ENCODE peak calls at places on chromosomes 16 and 17, in seven cellular contexts. One of them, this sample, is unnamed.

GRCh38 chr17:57313276-57313835 is 57.0 kb downstream of the MSI2 start:
- DNase-seq in activated T-cell treated with anti-CD3 and anti-CD28 coated beads, Interleukin-2, amount 50 U/mL, for 72 hours: no peak
- DNase-seq in HEK293T: no peak
- DNase-seq in NCI-H345: peak
- DNase-seq in heart left ventricle: no peak
- DNase-seq in NCI-H774: peak
- DNase-seq in SK-N-SH: no peak
- DNase-seq in this sample: no peak

GRCh38 chr16:81505011-81505660 is 60.5 kb downstream of the CMIP start:
- DNase-seq in activated T-cell treated with anti-CD3 and anti-CD28 coated beads, Interleukin-2, amount 50 U/mL, for 72 hours: no peak
- DNase-seq in HEK293T: peak
- DNase-seq in heart left ventricle: no peak
- DNase-seq in NCI-H345: no peak
- DNase-seq in NCI-H774: no peak
- DNase-seq in SK-N-SH: peak
- DNase-seq in this sample: no peak

GRCh38 chr17:14048169-14048568 is 21.1 kb upstream of the COX10 start:
- DNase-seq in activated T-cell treated with anti-CD3 and anti-CD28 coated beads, Interleukin-2, amount 50 U/mL, for 72 hours: no peak
- DNase-seq in heart left ventricle: no peak
- DNase-seq in NCI-H774: no peak
- DNase-seq in NCI-H345: no peak
- DNase-seq in HEK293T: peak
- DNase-seq in SK-N-SH: peak
- DNase-seq in this sample: no peak

GRCh38 chr17:62778990-62779681 is 29.0 kb downstream of the MARCHF10 start:
- DNase-seq in activated T-cell treated with anti-CD3 and anti-CD28 coated beads, Interleukin-2, amount 50 U/mL, for 72 hours: no peak
- DNase-seq in heart left ventricle: no peak
- DNase-seq in SK-N-SH: peak
- DNase-seq in NCI-H774: peak
- DNase-seq in HEK293T: no peak
- DNase-seq in NCI-H345: peak
- DNase-seq in this sample: peak

GRCh38 chr17:2176484-2177175 is 121.7 kb downstream of the HIC1 start:
- DNase-seq in SK-N-SH: no peak
- DNase-seq in heart left ventricle: peak
- DNase-seq in activated T-cell treated with anti-CD3 and anti-CD28 coated beads, Interleukin-2, amount 50 U/mL, for 72 hours: no peak
- DNase-seq in NCI-H345: no peak
- DNase-seq in HEK293T: no peak
- DNase-seq in NCI-H774: no peak
- DNase-seq in this sample: no peak

GRCh38 chr17:37187262-37187661 is 188.5 kb upstream of the C17orf78 start:
- DNase-seq in heart left ventricle: no peak
- DNase-seq in NCI-H774: no peak
- DNase-seq in HEK293T: no peak
- DNase-seq in activated T-cell treated with anti-CD3 and anti-CD28 coated beads, Interleukin-2, amount 50 U/mL, for 72 hours: no peak
- DNase-seq in NCI-H345: no peak
- DNase-seq in SK-N-SH: no peak
- DNase-seq in this sample: no peak

GRCh38 chr17:69344939-69345338 is 18.0 kb upstream of the ABCA5 start:
- DNase-seq in activated T-cell treated with anti-CD3 and anti-CD28 coated beads, Interleukin-2, amount 50 U/mL, for 72 hours: no peak
- DNase-seq in NCI-H345: no peak
- DNase-seq in NCI-H774: no peak
- DNase-seq in heart left ventricle: no peak
- DNase-seq in SK-N-SH: no peak
- DNase-seq in HEK293T: no peak
- DNase-seq in this sample: no peak

GRCh38 chr17:81162491-81162890 is 2.8 kb upstream of the PVALEF start:
- DNase-seq in NCI-H774: no peak
- DNase-seq in heart left ventricle: no peak
- DNase-seq in activated T-cell treated with anti-CD3 and anti-CD28 coated beads, Interleukin-2, amount 50 U/mL, for 72 hours: no peak
- DNase-seq in SK-N-SH: no peak
- DNase-seq in NCI-H345: no peak
- DNase-seq in HEK293T: no peak
- DNase-seq in this sample: no peak

GRCh38 chr17:78953356-78954350 is 26.1 kb downstream of the LGALS3BP start:
- DNase-seq in NCI-H345: no peak
- DNase-seq in HEK293T: no peak
- DNase-seq in heart left ventricle: no peak
- DNase-seq in SK-N-SH: peak
- DNase-seq in activated T-cell treated with anti-CD3 and anti-CD28 coated beads, Interleukin-2, amount 50 U/mL, for 72 hours: no peak
- DNase-seq in NCI-H774: no peak
- DNase-seq in this sample: no peak

GRCh38 chr16:55760665-55761035 is 72.2 kb downstream of the CES1 start:
- DNase-seq in SK-N-SH: no peak
- DNase-seq in heart left ventricle: no peak
- DNase-seq in NCI-H774: no peak
- DNase-seq in NCI-H345: no peak
- DNase-seq in activated T-cell treated with anti-CD3 and anti-CD28 coated beads, Interleukin-2, amount 50 U/mL, for 72 hours: no peak
- DNase-seq in HEK293T: no peak
- DNase-seq in this sample: no peak

This sample was measured in sciatic nerve.